ENCODE peak calls at places on chromosomes 13 and 19, in four cellular contexts. B is mucosa of descending colon, M is iris pigment epithelial cell, U is stomach. N is an unnamed sample.

GRCh38 chr19:58428617-58429016 is 11.3 kb downstream of the ZNF132 start:
- DNase-seq in B (no peak), M (no peak), U (no peak), N (no peak)

GRCh38 chr13:26377038-26377437 is 123.1 kb downstream of the CDK8 start:
- DNase-seq in B (no peak), M (peak), U (no peak), N (no peak)

GRCh38 chr13:93304868-93305613 is 78.4 kb downstream of the GPC6 start:
- DNase-seq in B (no peak), M (no peak), U (no peak), N (no peak)

GRCh38 chr13:20489185-20489820 is 36.4 kb downstream of the CRYL1 start:
- DNase-seq in B (peak), M (no peak), U (peak), N (no peak)

GRCh38 chr13:74077847-74078246 is 56.4 kb downstream of the KLF12 start:
- DNase-seq in B (no peak), M (no peak), U (no peak), N (no peak)

GRCh38 chr13:26880741-26881140 is 120.2 kb upstream of the GPR12 start:
- DNase-seq in B (no peak), M (no peak), U (no peak), N (no peak)

GRCh38 chr13:66714795-66715194 is 515.3 kb downstream of the PCDH9 start:
- DNase-seq in B (no peak), M (peak), U (no peak), N (no peak)

GRCh38 chr19:36221474-36221873 is 6.6 kb downstream of the ZNF146 start:
- DNase-seq in B (no peak), M (no peak), U (no peak), N (no peak)

GRCh38 chr19:57570707-57571106 is 8.0 kb downstream of the ZNF416 start:
- DNase-seq in B (no peak), M (no peak), U (no peak), N (no peak)

GRCh38 chr13:49241296-49241695 is 6.4 kb upstream of the CDADC1 start:
- DNase-seq in B (no peak), M (no peak), U (no peak), N (no peak)

GRCh38 chr19:5667751-5668271 is 12.5 kb downstream of the MICOS13 start:
- DNase-seq in B (no peak), M (no peak), U (no peak), N (no peak)

GRCh38 chr13:51276684-51277083 is 54.5 kb downstream of the FAM124A start:
- DNase-seq in B (peak), M (no peak), U (no peak), N (no peak)

GRCh38 chr13:32300920-32301319 is 14.2 kb downstream of the ZAR1L start:
- DNase-seq in B (no peak), M (no peak), U (no peak), N (no peak)

GRCh38 chr13:106417467-106418110 is 117.9 kb downstream of the EFNB2 start:
- DNase-seq in B (peak), M (no peak), U (no peak), N (no peak)

GRCh38 chr19:45767410-45767880 is 1.6 kb downstream of the SIX5 start:
- DNase-seq in B (peak), M (peak), U (peak), N (peak)